ENCODE peak calls at places on chromosomes 7 and 10, in five cellular contexts. P is skeletal muscle cell, D is mesenteric fat pad, S is cardiac fibroblast, O is kidney tubule cell. M is an unnamed sample.

GRCh38 chr10:97277551-97277950 is 14.9 kb downstream of the ARHGAP19 start:
- DNase-seq in P (no peak), D (no peak), O (no peak), S (no peak), M (no peak)

GRCh38 chr7:113100091-113100723 is 13.6 kb upstream of the GPR85 start:
- DNase-seq in O (peak), P (peak), S (peak), D (no peak), M (peak)

GRCh38 chr7:87213252-87213651 is 6.3 kb downstream of the TMEM243 start:
- DNase-seq in D (no peak), S (no peak), O (peak), P (no peak), M (no peak)

GRCh38 chr10:24096281-24096680 is 112.7 kb upstream of the KIAA1217 start:
- DNase-seq in D (no peak), O (no peak), P (no peak), S (no peak), M (no peak)

GRCh38 chr7:121437470-121437869 is 41.4 kb upstream of the FAM3C start:
- DNase-seq in P (no peak), D (no peak), O (no peak), S (no peak), M (no peak)

GRCh38 chr7:131365876-131366275 is 38.2 kb downstream of the MKLN1 start:
- DNase-seq in S (peak), P (no peak), O (no peak), D (no peak), M (no peak)

GRCh38 chr10:133166828-133167692 is 7.0 kb downstream of the KNDC1 start:
- DNase-seq in O (no peak), D (peak), P (no peak), S (no peak), M (no peak)

GRCh38 chr7:99248391-99249067 is 24.1 kb upstream of the MYH16 start:
- DNase-seq in P (no peak), D (no peak), S (no peak), O (no peak), M (no peak)

M was measured in retina.